ENCODE peak calls at places on chromosomes 12 and 14, in nine cellular contexts. T, N, P, H, L, Z, X, U and R are unnamed samples.
A peak's percentile ranks its signal among the peaks of the same experiment; 100 is the strongest.

GRCh38 chr14:23483216-23483854 is 13.8 kb downstream of the NGDN start:
- DNase-seq in T (no peak), N (no peak), P (no peak), H (no peak), L (no peak), Z (no peak), X (peak; percentile 9), U (peak; percentile 48), R (no peak)

GRCh38 chr14:57502581-57503254 is 9.1 kb upstream of the CCDC198 start:
- DNase-seq in T (no peak), N (no peak), P (no peak), H (no peak), L (no peak), Z (no peak), X (no peak), U (no peak), R (no peak)

GRCh38 chr12:27777141-27777540 is 2.9 kb upstream of the KLHL42 start:
- DNase-seq in T (no peak), N (no peak), P (no peak), H (no peak), L (no peak), Z (no peak), X (no peak), U (no peak), R (no peak)

GRCh38 chr12:60148831-60149230 is 553.0 kb downstream of the SLC16A7 start:
- DNase-seq in T (no peak), N (no peak), P (no peak), H (no peak), L (no peak), Z (no peak), X (peak; percentile 81), U (no peak), R (no peak)

GRCh38 chr14:51651388-51652167 is at the start of gene FRMD6:
- DNase-seq in T (peak; percentile 93), N (peak; percentile 89), P (peak; percentile 92), H (peak; percentile 28), L (peak; percentile 86), Z (peak; percentile 75), X (peak; percentile 87), U (peak; percentile 88), R (peak; percentile 88)

GRCh38 chr12:117863004-117863709 is 105.6 kb downstream of the KSR2 start:
- DNase-seq in T (no peak), N (no peak), P (no peak), H (no peak), L (no peak), Z (no peak), X (no peak), U (no peak), R (no peak)

GRCh38 chr14:31205681-31206535 is 1.7 kb downstream of the HECTD1 start:
- DNase-seq in T (no peak), N (no peak), P (no peak), H (no peak), L (no peak), Z (no peak), X (peak; percentile 83), U (peak; percentile 46), R (no peak)

GRCh38 chr12:75725505-75726120 is 214.2 kb upstream of the KRR1 start:
- DNase-seq in T (no peak), N (no peak), P (no peak), H (no peak), L (no peak), Z (no peak), X (no peak), U (no peak), R (no peak)

GRCh38 chr12:87778065-87778464 is 251.1 kb downstream of the C12orf50 start:
- DNase-seq in T (no peak), N (no peak), P (no peak), H (no peak), L (no peak), Z (no peak), X (no peak), U (no peak), R (no peak)

GRCh38 chr14:35956376-35957000 is 130.3 kb downstream of the BRMS1L start:
- DNase-seq in T (no peak), N (no peak), P (no peak), H (no peak), L (no peak), Z (no peak), X (no peak), U (no peak), R (no peak)

GRCh38 chr12:111777345-111778045 is 10.8 kb downstream of the ALDH2 start:
- DNase-seq in T (peak; percentile 58), N (no peak), P (peak; percentile 75), H (no peak), L (no peak), Z (no peak), X (no peak), U (no peak), R (no peak)

GRCh38 chr12:20127401-20127800 is 240.9 kb upstream of the PDE3A start:
- DNase-seq in T (no peak), N (no peak), P (no peak), H (no peak), L (no peak), Z (no peak), X (peak; percentile 39), U (no peak), R (no peak)

GRCh38 chr14:55412686-55413085 is 1.1 kb upstream of the ATG14 start:
- DNase-seq in T (no peak), N (no peak), P (no peak), H (no peak), L (no peak), Z (no peak), X (no peak), U (no peak), R (no peak)

GRCh38 chr12:124411291-124411878 is 116.5 kb downstream of the RFLNA start:
- DNase-seq in T (peak; percentile 71), N (peak; percentile 86), P (no peak), H (no peak), L (peak; percentile 92), Z (no peak), X (peak; percentile 93), U (no peak), R (no peak)

DNA sequence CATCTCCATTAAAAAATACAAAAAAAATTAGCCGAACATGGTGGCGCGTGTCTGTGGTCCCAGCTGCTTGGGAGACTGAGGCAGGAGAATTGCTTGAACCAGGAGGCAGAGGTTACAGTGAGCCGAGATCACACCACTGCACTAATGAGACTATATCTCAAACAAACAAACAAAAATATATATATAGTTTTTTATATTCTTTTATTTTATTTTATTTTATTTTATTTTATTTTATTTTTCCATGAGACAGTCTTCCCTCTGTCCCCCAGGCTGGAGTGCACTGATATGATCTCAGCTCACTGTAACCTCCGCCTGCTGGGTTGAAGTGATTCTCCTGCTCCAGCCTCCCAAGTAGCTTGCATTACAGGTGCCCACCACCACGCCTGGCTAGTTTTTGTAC is 79.5 kb downstream of the IRF2BPL start:
- DNase-seq in T (no peak), N (no peak), P (no peak), H (no peak), L (no peak), Z (no peak), X (no peak), U (no peak), R (no peak)
- H3K4me1 ChIP-seq in T (peaks cover 59% of the 10 kb centered on the region), N (peaks cover 16% of the 10 kb centered on the region), P (peaks cover 52% of the 10 kb centered on the region), H (peaks cover 56% of the 10 kb centered on the region), L (no peaks in the 10 kb centered on the region), Z (peaks cover 22% of the 10 kb centered on the region), X (peaks cover 23% of the 10 kb centered on the region), U (peaks cover 13% of the 10 kb centered on the region), R (peaks cover 25% of the 10 kb centered on the region)

DNA sequence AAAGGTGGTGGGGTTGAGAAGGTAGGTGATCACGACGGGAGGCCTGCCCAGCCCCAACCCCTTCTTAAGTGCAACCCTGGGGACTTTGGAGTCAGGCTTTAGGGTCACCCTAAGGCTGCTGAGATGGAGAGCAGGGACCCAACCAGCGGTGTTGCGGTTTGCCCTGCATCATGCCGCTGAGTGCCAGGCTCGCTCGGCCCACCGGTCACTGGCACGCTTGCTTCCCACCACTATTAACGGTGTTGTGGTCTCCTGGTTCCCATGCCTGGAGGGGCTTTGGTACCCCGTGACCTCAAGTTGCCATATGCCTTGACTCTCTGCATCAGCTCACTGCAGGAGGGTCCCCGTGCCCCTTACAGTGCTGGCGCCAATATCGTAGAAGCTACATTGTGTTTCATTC is 18.4 kb upstream of the MEG3 start:
- DNase-seq in T (no peak), N (no peak), P (no peak), H (no peak), L (no peak), Z (no peak), X (no peak), U (no peak), R (no peak)
- H3K4me3 ChIP-seq in T (no peak overlapping the region), N (no peak overlapping the region), P (no peak overlapping the region), H (no peak overlapping the region), L (no peak overlapping the region), Z (no peak overlapping the region), X (no peak overlapping the region), U (no peak overlapping the region), R (no peak overlapping the region)

GRCh38 chr12:31297572-31298509 is 28.1 kb downstream of the SINHCAF start:
- DNase-seq in T (no peak), N (no peak), P (no peak), H (no peak), L (no peak), Z (no peak), X (no peak), U (no peak), R (no peak)
- H3K36me3 ChIP-seq in T (peaks cover 6% of the 10 kb centered on the region), N (no peaks in the 10 kb centered on the region), P (peaks cover 38% of the 10 kb centered on the region), H (peaks cover 90% of the 10 kb centered on the region), L (peaks cover 31% of the 10 kb centered on the region), Z (peaks cover 11% of the 10 kb centered on the region), X (peaks cover 2% of the 10 kb centered on the region), U (peaks cover 95% of the 10 kb centered on the region), R (peaks cover 17% of the 10 kb centered on the region)

DNA sequence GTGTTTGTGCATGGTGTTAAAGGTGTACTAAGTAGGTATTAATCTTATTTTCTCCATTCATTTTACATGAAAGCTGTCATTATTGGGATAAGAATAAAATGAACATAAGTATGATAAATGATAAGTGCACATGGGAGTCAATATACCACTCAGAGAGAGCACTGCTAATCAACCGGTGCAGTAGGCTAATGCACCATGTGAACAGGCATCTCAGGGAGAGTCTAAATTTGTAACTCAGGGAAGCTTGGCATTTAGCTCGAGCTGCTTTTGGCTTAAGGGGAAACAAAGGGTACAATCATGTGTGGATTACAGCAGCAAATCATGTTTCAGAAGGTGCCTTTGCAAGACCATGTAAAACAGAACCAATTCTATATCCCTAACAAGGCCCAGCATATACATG is 127.4 kb downstream of the MGST1 start:
- DNase-seq in T (no peak), N (no peak), P (no peak), H (no peak), L (no peak), Z (no peak), X (no peak), U (no peak), R (no peak)
- H3K4me1 ChIP-seq in T (no peaks in the 10 kb centered on the region), N (no peaks in the 10 kb centered on the region), P (no peaks in the 10 kb centered on the region), H (no peaks in the 10 kb centered on the region), L (no peaks in the 10 kb centered on the region), Z (no peaks in the 10 kb centered on the region), X (no peaks in the 10 kb centered on the region), U (no peaks in the 10 kb centered on the region), R (no peaks in the 10 kb centered on the region)

GRCh38 chr14:33948143-33948962 is 2.5 kb downstream of the EGLN3 start:
- DNase-seq in T (no peak), N (no peak), P (no peak), H (no peak), L (no peak), Z (no peak), X (no peak), U (no peak), R (no peak)
- H3K4me3 ChIP-seq in T (peak overlapping the region; percentile 64), N (no peak overlapping the region), P (peak overlapping the region; percentile 69), H (peak overlapping the region; percentile 71), L (peak overlapping the region; percentile 70), Z (no peak overlapping the region), X (no peak overlapping the region), U (no peak overlapping the region), R (no peak overlapping the region)